ENCODE peak calls at places on chromosome 7, in eight cellular contexts. H, A, P, V, D, Z, M and S are unnamed samples.

GRCh38 chr7:95840953-95841950 is 68.9 kb downstream of the DYNC1I1 start:
- DNase-seq in H (no peak), D (no peak), A (no peak), Z (no peak), V (no peak), M (no peak), P (no peak), S (no peak)

GRCh38 chr7:27656724-27657123 is 6.0 kb downstream of the HIBADH start:
- DNase-seq in Z (no peak), M (no peak), A (no peak), H (no peak), D (no peak), P (no peak), V (no peak), S (no peak)

GRCh38 chr7:69115788-69116187 is 482.5 kb upstream of the AUTS2 start:
- DNase-seq in H (no peak), A (no peak), Z (no peak), V (no peak), P (peak; percentile 6), D (no peak), M (no peak), S (peak; percentile 36)

GRCh38 chr7:109331423-109331822 is 761.7 kb downstream of the DNAJB9 start:
- DNase-seq in P (no peak), Z (no peak), V (no peak), H (no peak), A (no peak), D (no peak), M (no peak), S (no peak)

GRCh38 chr7:145212050-145212449 is 376.2 kb upstream of the TPK1 start:
- DNase-seq in Z (no peak), H (peak; percentile 98), V (no peak), M (no peak), P (no peak), D (no peak), A (no peak), S (no peak)

GRCh38 chr7:130695840-130696239 is 9.5 kb upstream of the TSGA13 start:
- DNase-seq in V (no peak), D (peak; percentile 45), P (no peak), Z (no peak), H (peak; percentile 63), M (no peak), A (no peak), S (peak; percentile 43)

GRCh38 chr7:112752576-112752975 is 37.6 kb downstream of the TMEM168 start:
- DNase-seq in Z (no peak), H (no peak), V (no peak), D (no peak), A (no peak), P (no peak), M (no peak), S (no peak)

GRCh38 chr7:90574136-90574819 is 21.8 kb upstream of the CDK14 start:
- DNase-seq in M (no peak), H (peak; percentile 31), V (no peak), A (peak; percentile 66), D (peak; percentile 35), P (peak; percentile 39), Z (no peak), S (no peak)

GRCh38 chr7:97697396-97697795 is 34.5 kb upstream of the TAC1 start:
- DNase-seq in H (no peak), D (no peak), A (no peak), M (no peak), Z (no peak), V (no peak), P (no peak), S (no peak)

GRCh38 chr7:82821037-82821436 is 341.6 kb downstream of the PCLO start:
- DNase-seq in Z (no peak), P (no peak), A (no peak), M (no peak), H (no peak), D (no peak), V (no peak), S (no peak)

GRCh38 chr7:44325181-44325671 is at the start of gene CAMK2B:
- DNase-seq in A (no peak), Z (no peak), V (no peak), H (no peak), D (no peak), P (no peak), M (no peak), S (no peak)

GRCh38 chr7:32611700-32612099 is 116.4 kb downstream of the AVL9 start:
- DNase-seq in H (peak; percentile 38), A (no peak), V (no peak), M (no peak), Z (no peak), D (no peak), P (no peak), S (no peak)

GRCh38 chr7:44678468-44679179 is 70.0 kb upstream of the ZMIZ2 start:
- DNase-seq in P (no peak), M (no peak), H (peak; percentile 83), Z (no peak), D (peak; percentile 86), V (no peak), A (no peak), S (peak; percentile 79)

GRCh38 chr7:66178258-66178657 is 26.9 kb upstream of the TPST1 start:
- DNase-seq in H (no peak), P (no peak), A (no peak), V (no peak), D (no peak), Z (no peak), M (no peak), S (no peak)

GRCh38 chr7:137978464-137979237 is 23.2 kb downstream of the CREB3L2 start:
- DNase-seq in Z (no peak), P (no peak), H (peak; percentile 98), D (peak; percentile 100), M (peak; percentile 85), V (no peak), A (no peak), S (peak; percentile 81)

GRCh38 chr7:27191081-27191715 is 6.2 kb upstream of the HOXA11 start:
- DNase-seq in V (peak; percentile 10), A (no peak), D (no peak), M (no peak), Z (peak; percentile 33), H (no peak), P (no peak), S (no peak)

GRCh38 chr7:98683514-98683913 is 66.4 kb downstream of the NPTX2 start:
- DNase-seq in P (no peak), A (no peak), D (no peak), H (no peak), V (no peak), Z (no peak), M (no peak), S (no peak)

GRCh38 chr7:65397730-65398142 is 24.1 kb downstream of the ZNF92 start:
- DNase-seq in V (no peak), A (no peak), H (no peak), Z (no peak), M (no peak), D (no peak), P (no peak), S (peak; percentile 72)

GRCh38 chr7:5237286-5237685 is 45.5 kb upstream of the SLC29A4 start:
- DNase-seq in Z (peak; percentile 46), M (peak; percentile 87), V (peak; percentile 42), D (peak; percentile 40), H (peak; percentile 87), P (peak; percentile 45), A (peak; percentile 79), S (no peak)

GRCh38 chr7:31100870-31101269 is 48.8 kb downstream of the ADCYAP1R1 start:
- DNase-seq in A (no peak), P (no peak), V (peak; percentile 5), Z (no peak), D (no peak), H (no peak), M (peak; percentile 25), S (no peak)

GRCh38 chr7:112337177-112337576 is 113.1 kb upstream of the IFRD1 start:
- DNase-seq in H (no peak), D (no peak), M (no peak), A (no peak), P (no peak), Z (no peak), V (no peak), S (no peak)

GRCh38 chr7:143361552-143362125 is 874 bp downstream of the FAM131B start:
- DNase-seq in A (no peak), D (no peak), Z (no peak), H (no peak), V (no peak), M (peak; percentile 54), P (no peak), S (no peak)

GRCh38 chr7:2818653-2819052 is 25.5 kb downstream of the GNA12 start:
- DNase-seq in M (no peak), A (no peak), P (no peak), H (no peak), D (no peak), Z (no peak), V (no peak), S (no peak)

GRCh38 chr7:21507627-21508343 is 35.1 kb upstream of the DNAH11 start:
- DNase-seq in D (peak; percentile 42), Z (peak; percentile 18), V (peak; percentile 51), A (peak; percentile 59), H (peak; percentile 63), P (peak; percentile 63), M (peak; percentile 57), S (peak; percentile 33)

GRCh38 chr7:47301078-47301477 is 280.8 kb downstream of the TNS3 start:
- DNase-seq in M (no peak), H (no peak), A (no peak), V (no peak), D (no peak), Z (no peak), P (no peak), S (no peak)
- TF ChIP-seq CTCF in M (no peak), H (no peak), A (no peak), V (no peak), D (no peak), Z (no peak), P (no peak), S (peak; percentile 1)

DNA sequence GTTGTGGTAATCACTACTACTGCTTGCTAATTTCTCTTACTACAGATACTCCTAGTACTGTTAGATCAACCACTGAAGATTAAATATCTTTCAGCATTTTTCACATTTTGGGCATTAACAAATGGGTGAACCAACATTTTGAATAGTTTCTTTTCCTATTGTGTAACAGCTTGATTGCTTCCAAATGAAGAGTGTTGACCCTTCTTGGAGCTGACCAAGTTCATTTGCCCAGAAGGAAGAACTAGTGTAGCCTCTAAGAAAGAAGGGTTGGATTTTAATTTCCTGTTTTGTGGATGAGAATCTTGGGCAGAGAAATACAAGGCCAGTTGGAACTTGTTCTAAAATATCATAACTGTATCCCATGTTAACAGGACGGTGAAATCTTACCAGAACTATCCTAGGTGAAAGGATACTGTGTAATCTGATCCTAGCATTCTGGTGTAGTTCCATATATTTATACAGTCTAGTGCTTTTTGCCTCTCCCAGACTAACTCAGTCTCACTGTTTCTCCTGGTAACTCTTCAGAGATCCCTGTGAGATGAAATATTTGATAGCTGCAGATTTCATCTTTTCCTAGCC is 37.3 kb downstream of the SND1 start:
- DNase-seq in Z (no peak), P (no peak), A (no peak), V (no peak), M (no peak), D (no peak), H (no peak), S (peak; percentile 80)
- H3K36me3 ChIP-seq in Z (no peaks in the 10 kb centered on the region), P (no peaks in the 10 kb centered on the region), A (no peaks in the 10 kb centered on the region), V (peaks cover 56% of the 10 kb centered on the region), M (peaks cover 33% of the 10 kb centered on the region), D (peaks cover 15% of the 10 kb centered on the region), H (peaks cover 4% of the 10 kb centered on the region), S (peaks cover 7% of the 10 kb centered on the region)

GRCh38 chr7:122310119-122311021 is 5.8 kb upstream of the FEZF1 start:
- DNase-seq in H (no peak), P (peak; percentile 33), A (peak; percentile 35), D (no peak), V (no peak), Z (no peak), M (no peak), S (no peak)
- H3K4me3 ChIP-seq in H (peak overlapping the region; percentile 48), P (peak overlapping the region; percentile 4), A (peak overlapping the region; percentile 59), D (peak overlapping the region; percentile 36), V (peak overlapping the region; percentile 41), Z (peak overlapping the region; percentile 12), M (peak overlapping the region; percentile 42), S (no peak overlapping the region)

GRCh38 chr7:25318077-25318476 is 89.8 kb upstream of the NPVF start:
- DNase-seq in D (no peak), A (no peak), Z (no peak), P (no peak), V (no peak), M (no peak), H (no peak), S (no peak)
- TF ChIP-seq CTCF in D (no peak), A (no peak), Z (no peak), P (no peak), V (no peak), M (no peak), H (no peak), S (no peak)